ENCODE peak calls at places on chromosomes 16 and 17, in eight cellular contexts. J is gastrocnemius medialis, T is sigmoid colon, W is HCT116, K is Peyer's patch, N is right lobe of liver, U is tibial nerve, X is A549. D is an unnamed sample.

GRCh38 chr17:82215095-82215971 is 2.7 kb upstream of the CCDC57 start:
- DNase-seq in T (peak; percentile 65), W (no peak), J (no peak), U (no peak), K (peak; percentile 48), N (peak; percentile 53), X (peak; percentile 66), D (no peak)

GRCh38 chr17:66040402-66040801 is 151.5 kb downstream of the CEP112 start:
- DNase-seq in K (no peak), W (peak; percentile 16), X (peak; percentile 23), J (no peak), T (no peak), U (no peak), N (no peak), D (no peak)

GRCh38 chr17:59375858-59376257 is 44.4 kb downstream of the YPEL2 start:
- DNase-seq in W (no peak), X (no peak), K (no peak), N (no peak), U (no peak), T (no peak), J (no peak), D (no peak)

GRCh38 chr17:31825961-31826691 is 32.9 kb downstream of the COPRS start:
- DNase-seq in T (no peak), X (no peak), W (no peak), U (no peak), J (peak; percentile 42), K (no peak), N (peak; percentile 64), D (no peak)

GRCh38 chr16:52501746-52502145 is 45.2 kb downstream of the TOX3 start:
- DNase-seq in K (no peak), T (no peak), J (no peak), U (no peak), X (no peak), W (no peak), N (no peak), D (no peak)

GRCh38 chr17:35743911-35744328 is 9.1 kb downstream of the GAS2L2 start:
- DNase-seq in K (no peak), W (no peak), X (peak; percentile 49), J (no peak), T (peak; percentile 39), U (no peak), N (no peak), D (no peak)

GRCh38 chr16:50372611-50373344 is 4.0 kb upstream of the BRD7 start:
- DNase-seq in T (peak; percentile 92), U (no peak), X (peak; percentile 35), W (no peak), K (no peak), J (peak; percentile 43), N (no peak), D (no peak)

GRCh38 chr16:10312784-10313724 is 72.8 kb upstream of the ATF7IP2 start:
- DNase-seq in W (no peak), K (no peak), X (no peak), J (no peak), U (no peak), N (no peak), T (no peak), D (no peak)

GRCh38 chr16:80460004-80460403 is 80.8 kb upstream of the DYNLRB2 start:
- DNase-seq in N (no peak), J (no peak), U (no peak), X (no peak), K (no peak), T (no peak), W (no peak), D (no peak)

GRCh38 chr17:73482674-73483293 is 161.5 kb downstream of the SDK2 start:
- DNase-seq in X (no peak), U (no peak), J (no peak), K (no peak), N (no peak), T (no peak), W (no peak), D (no peak)

GRCh38 chr17:21425321-21425720 is 49.2 kb downstream of the KCNJ12 start:
- DNase-seq in K (no peak), U (no peak), J (no peak), T (no peak), X (no peak), N (no peak), W (no peak), D (no peak)

DNA sequence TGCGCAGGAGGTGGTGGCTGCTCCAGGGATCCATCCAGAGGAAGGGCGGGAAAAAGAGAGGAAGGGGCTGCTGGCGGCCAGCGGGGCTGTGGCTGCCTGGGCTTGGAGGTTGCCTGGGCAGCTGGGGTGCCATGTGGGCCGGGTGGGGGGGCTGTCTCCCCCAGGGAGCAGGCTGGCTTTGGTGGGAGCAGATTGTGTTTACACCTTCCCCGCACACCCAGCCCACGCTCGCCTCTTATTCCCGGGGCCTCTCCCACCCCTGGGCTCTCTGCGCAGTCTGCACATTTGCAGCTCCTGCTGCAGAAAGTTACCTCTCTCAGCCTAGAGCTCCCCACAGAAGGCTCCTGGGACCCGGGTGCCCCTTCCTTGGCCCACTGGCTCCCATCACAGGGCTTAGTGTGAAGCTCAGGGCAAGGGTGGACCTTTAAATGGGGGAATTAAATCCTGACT is 5.1 kb downstream of the PRCD start:
- DNase-seq in K (no peak), N (no peak), W (no peak), T (no peak), U (no peak), X (no peak), J (no peak), D (no peak)
- H3K4me1 ChIP-seq in K (no peaks in the 10 kb centered on the region), N (peaks cover 47% of the 10 kb centered on the region), W (peaks cover 29% of the 10 kb centered on the region), T (peaks cover 22% of the 10 kb centered on the region), U (peaks cover 34% of the 10 kb centered on the region), X (peaks cover 28% of the 10 kb centered on the region), J (peaks cover 72% of the 10 kb centered on the region), D (peaks cover 3% of the 10 kb centered on the region)

DNA sequence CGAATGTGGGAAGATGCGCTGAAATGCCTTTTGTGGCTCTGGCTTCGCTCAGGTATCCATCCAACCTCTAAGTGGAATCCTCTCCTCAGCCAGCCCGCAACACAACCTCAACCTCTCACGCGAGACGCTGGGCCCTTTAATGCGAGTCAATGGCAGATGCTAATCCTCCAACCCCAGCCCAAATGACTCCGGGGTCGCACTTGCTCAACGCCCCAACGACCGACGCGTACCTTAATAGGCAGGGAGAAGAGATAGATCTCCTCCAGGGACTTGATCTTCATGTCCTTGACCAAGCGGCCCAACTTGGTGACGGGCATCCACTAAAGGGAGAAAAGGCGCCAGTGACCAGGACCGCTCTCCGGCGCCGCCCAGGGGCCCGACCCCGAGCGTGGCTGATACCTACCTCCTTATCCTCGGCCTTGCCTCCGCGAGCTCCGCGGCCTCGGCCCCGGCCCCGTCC is 550 bp downstream of the RPS2 start:
- DNase-seq in K (peak; percentile 70), X (peak; percentile 30), J (peak; percentile 53), N (no peak), U (no peak), W (no peak), T (no peak), D (no peak)
- TF ChIP-seq CTCF in K (peak; percentile 30), X (no peak), J (no peak), N (no peak), U (no peak), W (no peak), T (no peak), D (no peak)

GRCh38 chr17:77375526-77375916 is 234.8 kb downstream of the SEC14L1 start:
- DNase-seq in K (no peak), X (no peak), U (no peak), T (peak; percentile 72), J (no peak), W (no peak), N (no peak), D (no peak)

GRCh38 chr17:77374170-77374936 is 233.6 kb downstream of the SEC14L1 start:
- DNase-seq in N (peak; percentile 80), U (peak; percentile 69), J (peak; percentile 78), X (no peak), K (peak; percentile 73), W (no peak), T (peak; percentile 97), D (peak; percentile 83)

GRCh38 chr17:77375108-77375507 is 234.3 kb downstream of the SEC14L1 start:
- DNase-seq in N (peak; percentile 45), W (no peak), J (no peak), X (no peak), K (no peak), U (no peak), T (peak; percentile 73), D (no peak)

GRCh38 chr17:77376795-77377751 is 236.3 kb downstream of the SEC14L1 start:
- DNase-seq in W (no peak), K (no peak), N (peak; percentile 89), T (peak; percentile 78), X (no peak), U (no peak), J (no peak), D (peak; percentile 56)

DNA sequence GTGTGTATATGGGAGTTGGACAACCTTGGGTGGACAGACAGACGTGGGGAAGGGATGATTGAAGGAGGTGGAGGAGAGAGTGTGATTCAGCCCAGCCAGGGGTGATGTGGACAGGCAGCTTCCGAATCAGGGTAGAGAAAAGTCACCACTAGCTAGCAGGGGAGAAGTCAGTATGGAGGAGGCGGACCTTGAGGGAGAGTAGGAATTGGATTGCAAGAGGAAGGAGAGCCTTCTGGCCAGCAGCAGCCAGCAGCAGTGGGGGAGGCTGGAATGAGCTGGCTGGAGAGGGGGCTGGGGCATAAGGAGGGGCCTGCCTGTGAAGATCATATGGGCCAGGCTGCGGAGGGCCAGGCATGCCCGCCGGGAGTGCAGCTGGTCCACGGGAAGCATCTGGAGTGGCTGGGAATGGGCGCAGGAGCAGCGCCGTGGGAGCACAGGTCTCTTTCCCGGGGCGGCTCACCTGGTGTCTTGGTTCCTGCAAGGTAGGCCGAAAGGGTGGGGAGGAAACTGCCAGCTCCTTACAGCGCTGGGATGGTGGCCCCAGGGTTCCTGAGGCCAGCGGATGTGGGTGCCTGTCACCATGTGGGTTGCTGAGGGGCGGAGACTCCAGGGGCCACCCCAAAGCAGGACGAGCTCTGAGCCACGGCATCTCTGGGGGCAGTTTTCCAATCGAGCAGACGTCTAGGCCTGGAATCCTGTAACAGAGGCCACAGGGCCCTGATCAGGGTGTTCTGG is 235.3 kb downstream of the SEC14L1 start:
- DNase-seq in T (peak; percentile 78), U (no peak), X (no peak), J (no peak), K (no peak), W (no peak), N (no peak), D (peak; percentile 76)
- TF ChIP-seq POLR2A in T (no peak), U (no peak), X (no peak), J (no peak), K (no peak), W (no peak), N (no peak), D (peak; percentile 49)

GRCh38 chr16:89448656-89449055 is 41.7 kb downstream of the ANKRD11 start:
- DNase-seq in W (no peak), T (no peak), K (peak; percentile 72), N (peak; percentile 74), X (no peak), U (no peak), J (peak; percentile 32), D (no peak)
- H3K4me1 ChIP-seq in W (peaks cover 82% of the 10 kb centered on the region), T (peaks cover 81% of the 10 kb centered on the region), K (peaks cover 29% of the 10 kb centered on the region), N (peaks cover 37% of the 10 kb centered on the region), X (peaks cover 73% of the 10 kb centered on the region), U (peaks cover 69% of the 10 kb centered on the region), J (peaks cover 62% of the 10 kb centered on the region), D (peaks cover 5% of the 10 kb centered on the region)

D was measured in uterus.